ENCODE peak calls at places on chromosomes 13 and 19, in six cellular contexts. P is K562, D is GM12891, V is H1, G is HepG2, H is GM12878. K is an unnamed sample.

GRCh38 chr13:113901231-113901630 is 37.4 kb upstream of the GAS6 start:
- DNase-seq in P (no peak), D (no peak), V (no peak), G (no peak), H (no peak), K (no peak)

GRCh38 chr13:113777311-113778260 is 18.6 kb downstream of the TMEM255B start:
- DNase-seq in P (peak; percentile 34), D (no peak), V (no peak), G (no peak), H (no peak), K (no peak)

GRCh38 chr19:7665076-7665475 is 3.8 kb upstream of the RETN start:
- DNase-seq in P (no peak), D (no peak), V (no peak), G (no peak), H (no peak), K (no peak)

GRCh38 chr13:28751210-28751935 is 32.6 kb upstream of the SLC46A3 start:
- DNase-seq in P (no peak), D (no peak), V (no peak), G (no peak), H (no peak), K (no peak)

GRCh38 chr13:90696254-90696653 is 651.2 kb upstream of the MIR17HG start:
- DNase-seq in P (no peak), D (no peak), V (no peak), G (no peak), H (no peak), K (no peak)

GRCh38 chr13:37023871-37024270 is 23.3 kb downstream of the EXOSC8 start:
- DNase-seq in P (no peak), D (no peak), V (no peak), G (no peak), H (no peak), K (no peak)

GRCh38 chr13:90868321-90868920 is 479.1 kb upstream of the MIR17HG start:
- DNase-seq in P (peak; percentile 66), D (no peak), V (no peak), G (peak; percentile 3), H (no peak), K (no peak)

GRCh38 chr13:30520571-30520970 is 54.8 kb upstream of the HMGB1 start:
- DNase-seq in P (no peak), D (no peak), V (no peak), G (no peak), H (no peak), K (no peak)

GRCh38 chr13:107743983-107744382 is 471.4 kb downstream of the LIG4 start:
- DNase-seq in P (no peak), D (no peak), V (no peak), G (no peak), H (no peak), K (no peak)

GRCh38 chr19:18793144-18794028 is 2.3 kb upstream of the COMP start:
- DNase-seq in P (no peak), D (no peak), V (no peak), G (no peak), H (no peak), K (no peak)

GRCh38 chr19:41871573-41872383 is 5.3 kb upstream of the CD79A start:
- DNase-seq in P (peak; percentile 38), D (peak; percentile 75), V (no peak), G (no peak), H (peak; percentile 80), K (peak; percentile 81)

GRCh38 chr13:38686635-38687245 is at the start of gene FREM2:
- DNase-seq in P (no peak), D (no peak), V (peak; percentile 91), G (no peak), H (no peak), K (no peak)

GRCh38 chr13:73657821-73658540 is 476.2 kb downstream of the KLF12 start:
- DNase-seq in P (no peak), D (no peak), V (no peak), G (no peak), H (no peak), K (no peak)

GRCh38 chr13:91351123-91351522 is 3.6 kb downstream of the MIR17HG start:
- DNase-seq in P (no peak), D (no peak), V (no peak), G (no peak), H (no peak), K (no peak)

GRCh38 chr13:66618702-66619101 is 611.4 kb downstream of the PCDH9 start:
- DNase-seq in P (no peak), D (no peak), V (no peak), G (peak; percentile 5), H (no peak), K (no peak)

GRCh38 chr13:31629085-31629785 is 110.1 kb upstream of the RXFP2 start:
- DNase-seq in P (no peak), D (no peak), V (no peak), G (no peak), H (no peak), K (no peak)

GRCh38 chr13:47094734-47095434 is 198.0 kb upstream of the HTR2A start:
- DNase-seq in P (no peak), D (no peak), V (no peak), G (no peak), H (peak; percentile 48), K (no peak)

GRCh38 chr19:50510121-50510670 is 795 bp downstream of the JOSD2 start:
- DNase-seq in P (no peak), D (no peak), V (no peak), G (no peak), H (no peak), K (no peak)

GRCh38 chr19:50510700-50511068 is 307 bp downstream of the JOSD2 start:
- DNase-seq in P (no peak), D (no peak), V (no peak), G (no peak), H (no peak), K (no peak)

GRCh38 chr19:50512112-50512998 is 1.4 kb downstream of the ASPDH start:
- DNase-seq in P (no peak), D (no peak), V (no peak), G (no peak), H (no peak), K (no peak)

GRCh38 chr19:50509366-50509765 is 1.6 kb downstream of the JOSD2 start:
- DNase-seq in P (peak; percentile 68), D (no peak), V (no peak), G (no peak), H (no peak), K (no peak)

DNA sequence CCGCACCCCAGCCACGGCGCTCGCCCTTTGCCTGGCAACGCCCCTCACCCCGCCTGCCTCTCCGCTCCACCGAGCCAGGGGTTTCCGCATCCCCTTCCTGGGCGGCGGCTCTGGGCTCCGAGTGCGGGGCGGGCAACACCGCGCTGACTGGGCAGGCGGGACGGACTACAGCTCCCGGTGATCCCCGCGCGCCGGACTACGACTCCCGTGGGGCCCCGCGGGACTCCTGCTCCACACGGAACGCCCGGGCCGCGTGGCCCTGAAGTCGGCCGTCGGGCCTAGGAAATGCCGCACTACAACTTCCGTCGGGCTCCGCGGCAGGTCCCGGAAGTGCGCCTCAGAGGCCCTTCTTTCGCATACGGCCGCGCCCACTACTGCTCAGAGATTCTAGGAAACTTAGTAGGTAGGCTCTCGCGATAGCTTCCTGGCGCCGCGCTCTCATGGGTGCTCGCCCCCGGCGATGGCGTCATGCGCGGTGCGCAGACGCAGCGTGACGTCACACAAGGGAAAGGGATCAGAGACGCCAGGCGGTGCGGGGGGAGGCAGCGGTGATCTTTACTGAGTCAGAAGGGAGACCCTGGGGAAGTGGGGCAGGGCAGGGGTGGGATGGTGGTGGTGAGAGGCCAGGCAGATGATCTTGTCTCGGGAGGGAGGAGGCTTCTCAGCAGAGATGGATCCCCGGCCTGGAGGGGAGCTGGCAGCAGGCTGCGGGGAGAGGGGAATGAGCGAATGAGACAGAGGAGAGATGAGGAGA is at the start of gene JOSD2:
- DNase-seq in P (peak; percentile 100), D (peak; percentile 99), V (peak; percentile 91), G (peak; percentile 85), H (peak; percentile 94), K (peak; percentile 99)
- TF ChIP-seq POLR2A in P (peak; percentile 75), D (no peak), V (no peak), G (peak; percentile 48), H (peak; percentile 76), K (peak; percentile 50)

DNA sequence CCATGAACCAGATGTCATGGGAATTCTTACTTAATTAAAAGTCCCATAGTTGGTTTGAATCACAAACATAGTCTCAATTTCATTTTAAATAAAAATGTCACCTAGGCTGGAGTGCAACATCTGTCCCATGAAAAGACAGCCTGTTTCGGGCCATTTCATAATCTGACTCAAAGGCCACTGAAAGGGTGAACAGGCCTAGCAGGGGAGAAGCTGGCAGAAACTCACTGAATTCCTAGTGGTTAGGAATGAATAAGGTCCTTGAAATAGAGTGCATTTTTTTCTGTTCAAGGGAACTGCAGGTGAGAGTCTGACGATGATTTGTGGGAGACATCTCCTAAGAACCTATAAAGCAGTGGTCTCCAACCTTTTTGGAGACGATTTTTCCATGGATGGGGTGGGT is 44.0 kb upstream of the PCCA start:
- DNase-seq in P (no peak), D (no peak), V (no peak), G (peak; percentile 20), H (no peak), K (no peak)
- TF ChIP-seq TAF1 in P (no peak), D (no peak), V (no peak), G (no peak), H (no peak), K (no peak)

DNA sequence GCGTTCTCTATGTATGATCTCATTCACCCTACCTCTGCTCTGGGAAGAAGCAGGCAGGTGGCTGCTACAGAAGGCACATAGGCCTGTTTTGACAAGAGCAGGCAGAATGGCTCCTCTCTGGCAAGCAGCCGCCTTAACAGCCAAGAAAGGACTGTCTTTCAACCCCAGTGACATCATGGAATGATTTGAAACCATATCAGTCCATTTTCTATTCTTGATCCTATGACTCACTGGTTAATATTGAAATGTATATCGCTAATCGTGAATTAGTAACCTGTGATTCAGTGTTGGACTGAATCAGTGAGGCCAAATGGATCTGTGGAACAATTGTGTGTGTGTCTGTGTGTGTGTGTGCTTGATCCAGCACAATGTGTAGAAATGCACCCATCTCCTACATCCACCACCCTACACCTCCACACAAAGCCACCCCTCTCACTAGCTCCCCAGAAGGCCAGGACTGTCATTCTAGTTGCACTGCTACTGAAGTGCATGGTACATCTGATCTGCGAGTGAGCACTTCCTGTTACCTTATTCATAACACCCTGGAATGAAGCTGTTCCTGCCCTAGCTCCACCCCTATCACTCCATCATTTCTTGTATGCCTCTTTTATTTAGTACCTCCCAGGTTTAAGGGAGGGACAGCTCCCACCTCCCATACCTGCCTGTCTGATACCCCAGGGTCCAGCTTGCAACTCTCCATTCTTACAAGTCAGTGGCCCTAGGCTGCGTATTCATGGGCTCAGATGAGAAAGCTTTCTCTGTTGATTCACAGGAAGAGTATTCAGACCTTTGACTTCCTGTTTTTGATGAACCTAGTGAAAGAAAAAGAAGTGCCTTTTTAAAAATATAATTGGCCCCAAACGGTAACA is 460.0 kb downstream of the FOXO1 start:
- DNase-seq in P (no peak), D (no peak), V (no peak), G (no peak), H (peak; percentile 53), K (peak; percentile 25)
- TF ChIP-seq POLR2A in P (no peak), D (no peak), V (no peak), G (no peak), H (peak; percentile 43), K (peak; percentile 46)

DNA sequence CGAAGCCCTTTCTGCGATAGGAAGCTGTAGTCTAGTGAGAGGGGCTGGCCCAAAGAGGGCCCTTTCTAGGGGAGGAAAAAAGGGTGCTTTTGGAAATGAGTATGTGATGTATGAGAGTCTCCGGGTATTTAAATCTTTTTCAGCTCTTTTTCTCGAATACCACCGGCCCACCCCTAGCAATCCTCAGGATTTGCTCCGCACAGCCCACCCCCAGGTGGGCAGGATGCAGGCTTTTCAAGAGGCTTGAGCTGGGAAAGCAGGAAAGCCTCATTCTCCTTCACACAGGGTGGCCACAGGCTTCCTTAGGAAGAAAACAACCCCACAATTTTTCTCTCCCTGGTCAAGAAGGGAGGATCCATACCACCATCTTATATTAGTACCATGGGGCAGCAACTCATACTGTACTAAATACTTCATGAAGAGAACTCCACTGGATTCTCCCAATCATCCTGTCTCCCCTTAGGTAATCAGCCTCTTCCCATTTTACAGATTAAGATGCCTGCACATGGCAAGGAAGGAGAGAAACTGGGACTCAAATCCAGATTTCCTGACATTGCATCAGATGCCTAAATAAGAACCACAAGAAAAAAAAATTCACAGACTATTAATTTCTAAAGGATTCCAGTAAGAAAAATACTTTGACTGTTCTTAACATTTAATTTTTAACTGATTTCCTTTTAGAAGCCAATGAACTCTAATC is 84.4 kb downstream of the STK24 start:
- DNase-seq in P (no peak), D (no peak), V (no peak), G (no peak), H (no peak), K (no peak)
- TF ChIP-seq TAF1 in P (no peak), D (no peak), V (no peak), G (no peak), H (no peak), K (no peak)

K was measured in GM12892.